ENCODE peak calls at places on chromosomes 6 and 20, in five cellular contexts. One of them, this sample, is unnamed.

GRCh38 chr20:43766395-43766794 is 39.6 kb upstream of the GTSF1L start:
- DNase-seq in GM13977: no peak
- DNase-seq in CD4-positive, alpha-beta memory T cell: no peak
- DNase-seq in occipital lobe: peak
- DNase-seq in amniotic stem cell: no peak
- DNase-seq in this sample: no peak

GRCh38 chr6:120652506-120652905 is 681.8 kb downstream of the TBC1D32 start:
- DNase-seq in GM13977: no peak
- DNase-seq in CD4-positive, alpha-beta memory T cell: no peak
- DNase-seq in occipital lobe: no peak
- DNase-seq in amniotic stem cell: no peak
- DNase-seq in this sample: no peak

GRCh38 chr20:21618697-21619421 is 86.6 kb upstream of the PAX1 start:
- DNase-seq in GM13977: no peak
- DNase-seq in CD4-positive, alpha-beta memory T cell: no peak
- DNase-seq in occipital lobe: no peak
- DNase-seq in amniotic stem cell: no peak
- DNase-seq in this sample: no peak

GRCh38 chr6:20811112-20811746 is 277.0 kb downstream of the CDKAL1 start:
- DNase-seq in GM13977: no peak
- DNase-seq in CD4-positive, alpha-beta memory T cell: no peak
- DNase-seq in occipital lobe: no peak
- DNase-seq in amniotic stem cell: peak
- DNase-seq in this sample: no peak

GRCh38 chr6:34370371-34370770 is 22.1 kb downstream of the NUDT3 start:
- DNase-seq in GM13977: no peak
- DNase-seq in CD4-positive, alpha-beta memory T cell: no peak
- DNase-seq in occipital lobe: no peak
- DNase-seq in amniotic stem cell: no peak
- DNase-seq in this sample: no peak

GRCh38 chr6:36195471-36196048 is 984 bp upstream of the BRPF3 start:
- DNase-seq in GM13977: no peak
- DNase-seq in CD4-positive, alpha-beta memory T cell: peak
- DNase-seq in occipital lobe: no peak
- DNase-seq in amniotic stem cell: no peak
- DNase-seq in this sample: no peak

GRCh38 chr6:155201461-155202226 is 62.2 kb upstream of the CLDN20 start:
- DNase-seq in GM13977: peak
- DNase-seq in CD4-positive, alpha-beta memory T cell: no peak
- DNase-seq in occipital lobe: no peak
- DNase-seq in amniotic stem cell: no peak
- DNase-seq in this sample: no peak

GRCh38 chr6:28349344-28349891 is 329 bp upstream of the ZKSCAN3 start:
- DNase-seq in GM13977: no peak
- DNase-seq in CD4-positive, alpha-beta memory T cell: no peak
- DNase-seq in occipital lobe: no peak
- DNase-seq in amniotic stem cell: no peak
- DNase-seq in this sample: no peak

GRCh38 chr6:169839898-169840631 is 88.6 kb downstream of the ERMARD start:
- DNase-seq in GM13977: no peak
- DNase-seq in CD4-positive, alpha-beta memory T cell: no peak
- DNase-seq in occipital lobe: no peak
- DNase-seq in amniotic stem cell: no peak
- DNase-seq in this sample: no peak

GRCh38 chr20:64106981-64107735 is at the start of gene NPBWR2:
- DNase-seq in GM13977: no peak
- DNase-seq in CD4-positive, alpha-beta memory T cell: no peak
- DNase-seq in occipital lobe: no peak
- DNase-seq in amniotic stem cell: no peak
- DNase-seq in this sample: peak